ENCODE peak calls at places on chromosomes 5 and 9, in five cellular contexts. One of them, this sample, is unnamed.

GRCh38 chr5:107519900-107520354 is 150.8 kb downstream of the EFNA5 start:
- DNase-seq in SK-N-SH: peak
- DNase-seq in H1: no peak
- DNase-seq in HepG2: no peak
- DNase-seq in GM12878: peak
- DNase-seq in this sample: no peak

GRCh38 chr9:129597355-129598088 is 23.4 kb downstream of the C9orf50 start:
- DNase-seq in GM12878: no peak
- DNase-seq in HepG2: peak
- DNase-seq in H1: no peak
- DNase-seq in SK-N-SH: peak
- DNase-seq in this sample: peak

GRCh38 chr5:138724470-138725146 is 28.6 kb upstream of the CTNNA1 start:
- DNase-seq in HepG2: no peak
- DNase-seq in H1: no peak
- DNase-seq in GM12878: no peak
- DNase-seq in SK-N-SH: no peak
- DNase-seq in this sample: no peak

GRCh38 chr5:139698461-139699146 is 50.5 kb downstream of the CXXC5 start:
- DNase-seq in HepG2: no peak
- DNase-seq in GM12878: no peak
- DNase-seq in SK-N-SH: peak
- DNase-seq in H1: no peak
- DNase-seq in this sample: no peak

GRCh38 chr5:143065185-143065584 is 295.0 kb downstream of the ARHGAP26 start:
- DNase-seq in GM12878: no peak
- DNase-seq in HepG2: no peak
- DNase-seq in SK-N-SH: no peak
- DNase-seq in H1: no peak
- DNase-seq in this sample: no peak

GRCh38 chr9:95087659-95088242 is 229.8 kb downstream of the FANCC start:
- DNase-seq in GM12878: no peak
- DNase-seq in H1: no peak
- DNase-seq in SK-N-SH: no peak
- DNase-seq in HepG2: no peak
- DNase-seq in this sample: peak

GRCh38 chr5:8710426-8710930 is 835.4 kb downstream of the SEMA5A start:
- DNase-seq in HepG2: no peak
- DNase-seq in H1: no peak
- DNase-seq in SK-N-SH: no peak
- DNase-seq in GM12878: no peak
- DNase-seq in this sample: no peak

GRCh38 chr5:167633931-167634341 is 657.5 kb upstream of the WWC1 start:
- DNase-seq in HepG2: no peak
- DNase-seq in GM12878: no peak
- DNase-seq in SK-N-SH: no peak
- DNase-seq in H1: no peak
- DNase-seq in this sample: no peak

GRCh38 chr9:99824378-99825157 is 2.9 kb downstream of the NR4A3 start:
- DNase-seq in HepG2: peak
- DNase-seq in GM12878: no peak
- DNase-seq in SK-N-SH: peak
- DNase-seq in H1: no peak
- DNase-seq in this sample: no peak

GRCh38 chr9:113772121-113772885 is 103.8 kb upstream of the ZNF618 start:
- DNase-seq in SK-N-SH: no peak
- DNase-seq in HepG2: no peak
- DNase-seq in H1: no peak
- DNase-seq in GM12878: no peak
- DNase-seq in this sample: no peak

GRCh38 chr5:1058549-1058945 is 49.9 kb downstream of the NKD2 start:
- DNase-seq in GM12878: no peak
- DNase-seq in H1: no peak
- DNase-seq in HepG2: no peak
- DNase-seq in SK-N-SH: no peak
- DNase-seq in this sample: no peak

GRCh38 chr9:97045300-97045699 is 6.4 kb upstream of the CTSV start:
- DNase-seq in H1: no peak
- DNase-seq in SK-N-SH: no peak
- DNase-seq in HepG2: no peak
- DNase-seq in GM12878: no peak
- DNase-seq in this sample: no peak

GRCh38 chr5:16392718-16393117 is 72.9 kb downstream of the ZNF622 start:
- DNase-seq in GM12878: no peak
- DNase-seq in H1: peak
- DNase-seq in SK-N-SH: peak
- DNase-seq in HepG2: no peak
- DNase-seq in this sample: no peak

GRCh38 chr9:36749461-36749860 is 176.8 kb downstream of the MELK start:
- DNase-seq in HepG2: no peak
- DNase-seq in GM12878: no peak
- DNase-seq in H1: no peak
- DNase-seq in SK-N-SH: no peak
- DNase-seq in this sample: no peak

GRCh38 chr9:124054671-124055212 is 43.2 kb downstream of the LHX2 start:
- DNase-seq in GM12878: peak
- DNase-seq in HepG2: peak
- DNase-seq in SK-N-SH: no peak
- DNase-seq in H1: no peak
- DNase-seq in this sample: no peak

GRCh38 chr5:167578977-167579700 is 712.3 kb upstream of the WWC1 start:
- DNase-seq in H1: no peak
- DNase-seq in HepG2: no peak
- DNase-seq in SK-N-SH: no peak
- DNase-seq in GM12878: no peak
- DNase-seq in this sample: no peak

GRCh38 chr5:106331415-106331814 is 1339.3 kb downstream of the EFNA5 start:
- DNase-seq in SK-N-SH: no peak
- DNase-seq in H1: no peak
- DNase-seq in HepG2: no peak
- DNase-seq in GM12878: no peak
- DNase-seq in this sample: no peak

GRCh38 chr5:89255845-89256463 is 373.0 kb upstream of the MEF2C start:
- DNase-seq in SK-N-SH: no peak
- DNase-seq in GM12878: no peak
- DNase-seq in H1: peak
- DNase-seq in HepG2: no peak
- DNase-seq in this sample: no peak

GRCh38 chr5:1009359-1010180 is 968 bp downstream of the NKD2 start:
- DNase-seq in SK-N-SH: no peak
- DNase-seq in GM12878: no peak
- DNase-seq in HepG2: no peak
- DNase-seq in H1: no peak
- DNase-seq in this sample: no peak

GRCh38 chr9:116271307-116271706 is 117.7 kb downstream of the PAPPA start:
- DNase-seq in H1: no peak
- DNase-seq in GM12878: no peak
- DNase-seq in SK-N-SH: no peak
- DNase-seq in HepG2: no peak
- DNase-seq in this sample: no peak

GRCh38 chr9:128115187-128116103 is 12.1 kb downstream of the PTGES2 start:
- DNase-seq in HepG2: peak
- DNase-seq in GM12878: no peak
- DNase-seq in H1: no peak
- DNase-seq in SK-N-SH: no peak
- DNase-seq in this sample: no peak

GRCh38 chr9:137321726-137322361 is 19.8 kb upstream of the NRARP start:
- DNase-seq in SK-N-SH: no peak
- DNase-seq in HepG2: no peak
- DNase-seq in H1: no peak
- DNase-seq in GM12878: no peak
- DNase-seq in this sample: no peak

GRCh38 chr9:127981559-127982121 is 851 bp upstream of the EEIG1 start:
- DNase-seq in SK-N-SH: no peak
- DNase-seq in HepG2: no peak
- DNase-seq in GM12878: no peak
- DNase-seq in H1: no peak
- DNase-seq in this sample: no peak

GRCh38 chr9:36317766-36318165 is 59.5 kb upstream of the GNE start:
- DNase-seq in GM12878: no peak
- DNase-seq in HepG2: peak
- DNase-seq in H1: no peak
- DNase-seq in SK-N-SH: no peak
- DNase-seq in this sample: no peak

GRCh38 chr5:14406554-14406849 is 175.1 kb upstream of the OTULINL start:
- DNase-seq in HepG2: no peak
- DNase-seq in SK-N-SH: no peak
- DNase-seq in GM12878: no peak
- DNase-seq in H1: no peak
- DNase-seq in this sample: no peak

GRCh38 chr5:175814676-175815075 is 56.7 kb upstream of the CPLX2 start:
- DNase-seq in SK-N-SH: peak
- DNase-seq in H1: no peak
- DNase-seq in HepG2: no peak
- DNase-seq in GM12878: no peak
- DNase-seq in this sample: no peak

GRCh38 chr9:108816037-108816436 is 39.7 kb downstream of the ACTL7B start:
- DNase-seq in HepG2: peak
- DNase-seq in SK-N-SH: no peak
- DNase-seq in GM12878: no peak
- DNase-seq in H1: no peak
- DNase-seq in this sample: no peak

GRCh38 chr9:136994885-136995224 is 1.5 kb downstream of the CLIC3 start:
- DNase-seq in GM12878: no peak
- DNase-seq in SK-N-SH: no peak
- DNase-seq in HepG2: no peak
- DNase-seq in H1: no peak
- DNase-seq in this sample: no peak

GRCh38 chr5:141657937-141658545 is 6.8 kb upstream of the FCHSD1 start:
- DNase-seq in GM12878: no peak
- DNase-seq in SK-N-SH: no peak
- DNase-seq in H1: no peak
- DNase-seq in HepG2: peak
- DNase-seq in this sample: no peak

GRCh38 chr9:38360880-38361836 is 31.3 kb upstream of the ALDH1B1 start:
- DNase-seq in HepG2: no peak
- DNase-seq in H1: no peak
- DNase-seq in GM12878: no peak
- DNase-seq in SK-N-SH: no peak
- DNase-seq in this sample: no peak

GRCh38 chr5:172123269-172123692 is 64.7 kb downstream of the STK10 start:
- DNase-seq in HepG2: peak
- DNase-seq in SK-N-SH: peak
- DNase-seq in H1: no peak
- DNase-seq in GM12878: no peak
- DNase-seq in this sample: no peak

GRCh38 chr5:137706841-137707240 is 29.0 kb downstream of the KLHL3 start:
- DNase-seq in HepG2: no peak
- DNase-seq in GM12878: no peak
- DNase-seq in SK-N-SH: no peak
- DNase-seq in H1: no peak
- DNase-seq in this sample: no peak

GRCh38 chr5:149002053-149002452 is 60.8 kb downstream of the SH3TC2 start:
- DNase-seq in HepG2: peak
- DNase-seq in GM12878: no peak
- DNase-seq in H1: no peak
- DNase-seq in SK-N-SH: no peak
- DNase-seq in this sample: peak

GRCh38 chr5:111254613-111255012 is 30.4 kb downstream of the CAMK4 start:
- DNase-seq in H1: no peak
- DNase-seq in GM12878: peak
- DNase-seq in HepG2: no peak
- DNase-seq in SK-N-SH: no peak
- DNase-seq in this sample: no peak
- TF ChIP-seq JUND in H1: no peak
- TF ChIP-seq JUND in GM12878: peak
- TF ChIP-seq JUND in HepG2: no peak
- TF ChIP-seq JUND in SK-N-SH: no peak
- TF ChIP-seq JUND in this sample: no peak

DNA sequence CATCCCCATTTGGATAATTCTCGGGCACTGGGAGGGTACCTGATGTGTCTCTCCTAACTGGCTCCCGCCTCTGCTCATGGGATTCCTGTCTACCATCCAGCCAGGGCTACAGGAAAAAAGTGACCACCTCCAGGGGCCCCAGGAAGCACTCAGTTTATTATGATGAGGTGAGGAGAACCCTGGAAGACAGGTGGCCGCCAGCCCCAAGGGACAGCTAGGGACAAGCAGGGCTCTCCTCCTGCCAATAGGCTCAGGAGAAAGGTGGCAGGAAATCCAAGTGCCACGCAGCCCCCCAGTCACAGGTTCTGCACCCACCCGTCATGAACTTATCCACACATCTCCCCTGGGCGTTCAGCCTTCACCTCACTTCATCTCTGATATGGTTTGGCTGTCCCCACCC is 61.5 kb upstream of the ZNF354A start:
- DNase-seq in SK-N-SH: no peak
- DNase-seq in H1: no peak
- DNase-seq in GM12878: no peak
- DNase-seq in HepG2: no peak
- DNase-seq in this sample: no peak
- TF ChIP-seq JUND in SK-N-SH: no peak
- TF ChIP-seq JUND in H1: no peak
- TF ChIP-seq JUND in GM12878: no peak
- TF ChIP-seq JUND in HepG2: no peak
- TF ChIP-seq JUND in this sample: no peak

GRCh38 chr9:104780796-104781395 is 17.0 kb downstream of the NIPSNAP3B start:
- DNase-seq in H1: no peak
- DNase-seq in SK-N-SH: no peak
- DNase-seq in HepG2: no peak
- DNase-seq in GM12878: no peak
- DNase-seq in this sample: peak
- TF ChIP-seq JUND in H1: no peak
- TF ChIP-seq JUND in SK-N-SH: no peak
- TF ChIP-seq JUND in HepG2: no peak
- TF ChIP-seq JUND in GM12878: no peak
- TF ChIP-seq JUND in this sample: no peak

GRCh38 chr5:54942064-54942778 is 43.2 kb downstream of the ESM1 start:
- DNase-seq in H1: no peak
- DNase-seq in SK-N-SH: no peak
- DNase-seq in HepG2: no peak
- DNase-seq in GM12878: no peak
- DNase-seq in this sample: no peak

GRCh38 chr5:54944364-54944763 is 41.0 kb downstream of the ESM1 start:
- DNase-seq in SK-N-SH: peak
- DNase-seq in GM12878: no peak
- DNase-seq in H1: no peak
- DNase-seq in HepG2: no peak
- DNase-seq in this sample: peak

GRCh38 chr5:54947187-54947586 is 38.2 kb downstream of the ESM1 start:
- DNase-seq in H1: no peak
- DNase-seq in SK-N-SH: no peak
- DNase-seq in HepG2: no peak
- DNase-seq in GM12878: no peak
- DNase-seq in this sample: no peak

DNA sequence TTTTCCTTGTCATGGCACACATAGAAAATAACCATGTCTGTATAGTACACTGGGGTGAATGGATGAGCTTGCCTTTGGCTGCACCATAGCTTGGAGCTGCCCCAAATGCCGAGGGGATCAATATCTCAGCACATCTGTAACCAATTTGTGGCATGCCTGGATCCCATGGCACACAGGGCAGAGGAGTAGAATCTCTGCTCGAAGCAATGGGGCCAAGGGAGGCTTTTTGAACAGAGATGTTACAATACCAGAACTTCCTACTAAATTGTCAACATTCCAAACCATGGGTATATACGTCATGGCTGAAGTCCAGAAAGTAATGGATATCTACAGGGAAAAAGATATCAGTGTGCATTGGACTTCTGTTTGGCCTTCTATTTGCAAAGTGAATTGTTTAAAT is 39.1 kb downstream of the ESM1 start:
- DNase-seq in SK-N-SH: no peak
- DNase-seq in GM12878: no peak
- DNase-seq in HepG2: no peak
- DNase-seq in H1: no peak
- DNase-seq in this sample: no peak
- TF ChIP-seq JUND in SK-N-SH: no peak
- TF ChIP-seq JUND in GM12878: no peak
- TF ChIP-seq JUND in HepG2: no peak
- TF ChIP-seq JUND in H1: no peak
- TF ChIP-seq JUND in this sample: no peak

This sample was measured in T47D.